ENCODE peak calls at places on chromosomes 11 and 22, in six cellular contexts. M is IMR-90, U is mesenchymal stem cell, J is H1, K is trophoblast cell, I is neuronal stem cell. T is an unnamed sample.

GRCh38 chr11:73469401-73469800 is 93.2 kb downstream of the RELT start:
- DNase-seq in M (no peak), U (no peak), J (no peak), K (peak), I (no peak), T (no peak)

GRCh38 chr22:39470462-39471335 is 13.9 kb downstream of the MGAT3 start:
- DNase-seq in M (no peak), U (no peak), J (no peak), K (peak), I (no peak), T (no peak)

GRCh38 chr22:39880722-39881121 is 12.8 kb downstream of the ENTHD1 start:
- DNase-seq in M (no peak), U (no peak), J (no peak), K (no peak), I (no peak), T (no peak)

GRCh38 chr11:133311230-133311629 is 221.1 kb downstream of the OPCML start:
- DNase-seq in M (no peak), U (no peak), J (no peak), K (no peak), I (no peak), T (no peak)

GRCh38 chr22:42268852-42269406 is 1.5 kb downstream of the TCF20 start:
- DNase-seq in M (no peak), U (no peak), J (no peak), K (peak), I (no peak), T (no peak)

GRCh38 chr22:28629420-28630184 is 50.0 kb downstream of the TTC28 start:
- DNase-seq in M (peak), U (no peak), J (no peak), K (peak), I (no peak), T (no peak)

GRCh38 chr22:19169002-19169946 is 9.3 kb downstream of the SLC25A1 start:
- DNase-seq in M (no peak), U (no peak), J (peak), K (no peak), I (peak), T (peak)

GRCh38 chr11:67647471-67647870 is 3.1 kb downstream of the ACY3 start:
- DNase-seq in M (no peak), U (no peak), J (no peak), K (no peak), I (no peak), T (no peak)

GRCh38 chr11:125390949-125391348 is 105.1 kb downstream of the FEZ1 start:
- DNase-seq in M (peak), U (peak), J (no peak), K (no peak), I (no peak), T (no peak)

GRCh38 chr11:114291847-114292680 is 4.1 kb upstream of the NNMT start:
- DNase-seq in M (peak), U (peak), J (no peak), K (peak), I (no peak), T (no peak)

GRCh38 chr11:27995082-27995481 is 112.9 kb downstream of the KIF18A start:
- DNase-seq in M (peak), U (peak), J (no peak), K (peak), I (no peak), T (no peak)

GRCh38 chr11:110355011-110355744 is 58.8 kb upstream of the RDX start:
- DNase-seq in M (no peak), U (no peak), J (no peak), K (no peak), I (no peak), T (peak)

GRCh38 chr11:45176996-45177395 is 30.6 kb downstream of the PRDM11 start:
- DNase-seq in M (no peak), U (no peak), J (no peak), K (no peak), I (no peak), T (no peak)

GRCh38 chr11:2512431-2513407 is 67.9 kb downstream of the KCNQ1 start:
- DNase-seq in M (no peak), U (no peak), J (peak), K (no peak), I (no peak), T (peak)

GRCh38 chr11:118211006-118211405 is 13.8 kb downstream of the JAML start:
- DNase-seq in M (no peak), U (no peak), J (peak), K (peak), I (peak), T (peak)

GRCh38 chr11:70067591-70068341 is 10.4 kb upstream of the ANO1 start:
- DNase-seq in M (no peak), U (no peak), J (peak), K (peak), I (peak), T (peak)

GRCh38 chr11:117691501-117691900 is 105.5 kb downstream of the DSCAML1 start:
- DNase-seq in M (no peak), U (no peak), J (no peak), K (no peak), I (no peak), T (no peak)

GRCh38 chr11:73374130-73374529 is 2.1 kb upstream of the RELT start:
- DNase-seq in M (no peak), U (peak), J (no peak), K (peak), I (no peak), T (no peak)

GRCh38 chr22:42991010-42991651 is 23.8 kb downstream of the PACSIN2 start:
- DNase-seq in M (peak), U (peak), J (no peak), K (peak), I (no peak), T (no peak)

GRCh38 chr22:42613869-42614268 is 814 bp downstream of the POLDIP3 start:
- DNase-seq in M (no peak), U (peak), J (no peak), K (peak), I (no peak), T (no peak)

GRCh38 chr11:45102810-45103621 is 43.4 kb upstream of the PRDM11 start:
- DNase-seq in M (peak), U (peak), J (peak), K (peak), I (peak), T (peak)

GRCh38 chr11:112965601-112966125 is 4.4 kb downstream of the NCAM1 start:
- DNase-seq in M (no peak), U (no peak), J (no peak), K (no peak), I (no peak), T (no peak)

GRCh38 chr11:65051389-65051858 is 6.9 kb downstream of the NAALADL1 start:
- DNase-seq in M (no peak), U (no peak), J (no peak), K (no peak), I (no peak), T (no peak)
- H4K91ac ChIP-seq in M (no peak), U (no peak), J (no peak), K (no peak), I (no peak), T (no peak)

GRCh38 chr22:46209262-46209661 is 40.8 kb downstream of the CDPF1 start:
- DNase-seq in M (no peak), U (no peak), J (no peak), K (no peak), I (no peak), T (no peak)

GRCh38 chr22:46202897-46203589 is 47.0 kb downstream of the CDPF1 start:
- DNase-seq in M (no peak), U (no peak), J (no peak), K (no peak), I (no peak), T (no peak)

GRCh38 chr22:46201059-46201757 is 48.9 kb downstream of the CDPF1 start:
- DNase-seq in M (no peak), U (no peak), J (peak), K (no peak), I (no peak), T (peak)

GRCh38 chr22:46198274-46198673 is 47.9 kb downstream of the PPARA start:
- DNase-seq in M (no peak), U (no peak), J (no peak), K (no peak), I (no peak), T (no peak)

GRCh38 chr22:46203590-46203980 is 46.5 kb downstream of the CDPF1 start:
- DNase-seq in M (no peak), U (no peak), J (no peak), K (no peak), I (no peak), T (no peak)
- H4K91ac ChIP-seq in M (no peak), U (no peak), J (no peak), K (no peak), I (no peak), T (no peak)

GRCh38 chr11:57616595-57616994 is 19.1 kb downstream of the SERPING1 start:
- DNase-seq in M (no peak), U (no peak), J (no peak), K (no peak), I (no peak), T (no peak)
- H4K91ac ChIP-seq in M (no peak), U (no peak), J (no peak), K (no peak), I (no peak), T (no peak)

GRCh38 chr11:42923651-42924050 is 388.1 kb upstream of the API5 start:
- DNase-seq in M (no peak), U (no peak), J (no peak), K (no peak), I (no peak), T (no peak)
- H4K91ac ChIP-seq in M (no peak), U (no peak), J (no peak), K (no peak), I (no peak), T (no peak)

GRCh38 chr11:43547900-43548381 is 132.6 kb upstream of the HSD17B12 start:
- DNase-seq in M (no peak), U (no peak), J (peak), K (no peak), I (no peak), T (peak)

GRCh38 chr11:43547411-43547718 is 133.2 kb upstream of the HSD17B12 start:
- DNase-seq in M (no peak), U (no peak), J (peak), K (no peak), I (no peak), T (no peak)

GRCh38 chr11:43549624-43550023 is 130.9 kb upstream of the HSD17B12 start:
- DNase-seq in M (no peak), U (no peak), J (no peak), K (no peak), I (no peak), T (no peak)

GRCh38 chr11:43550714-43551113 is 129.8 kb upstream of the HSD17B12 start:
- DNase-seq in M (no peak), U (no peak), J (no peak), K (no peak), I (no peak), T (no peak)

DNA sequence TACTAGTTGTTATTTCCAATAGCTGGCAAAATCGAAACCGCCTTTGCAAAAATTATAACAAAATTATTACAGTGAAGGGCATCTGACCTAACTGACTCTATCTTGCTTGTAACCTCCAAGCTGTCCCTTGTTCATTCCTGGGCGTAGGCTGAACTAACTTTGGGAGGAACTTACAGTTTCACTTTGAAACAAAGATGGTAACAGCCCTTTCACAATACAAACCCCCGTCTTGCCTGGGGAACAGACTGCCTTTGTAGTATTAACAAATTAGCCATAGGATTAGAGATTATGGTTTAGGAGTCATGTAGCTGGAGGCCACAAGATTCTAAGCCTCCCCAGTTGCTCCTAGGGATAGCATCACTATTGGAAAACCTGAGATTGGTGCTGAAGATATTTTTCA is 131.6 kb upstream of the HSD17B12 start:
- DNase-seq in M (no peak), U (no peak), J (no peak), K (no peak), I (no peak), T (no peak)
- H4K91ac ChIP-seq in M (no peak), U (no peak), J (no peak), K (no peak), I (no peak), T (no peak)

DNA sequence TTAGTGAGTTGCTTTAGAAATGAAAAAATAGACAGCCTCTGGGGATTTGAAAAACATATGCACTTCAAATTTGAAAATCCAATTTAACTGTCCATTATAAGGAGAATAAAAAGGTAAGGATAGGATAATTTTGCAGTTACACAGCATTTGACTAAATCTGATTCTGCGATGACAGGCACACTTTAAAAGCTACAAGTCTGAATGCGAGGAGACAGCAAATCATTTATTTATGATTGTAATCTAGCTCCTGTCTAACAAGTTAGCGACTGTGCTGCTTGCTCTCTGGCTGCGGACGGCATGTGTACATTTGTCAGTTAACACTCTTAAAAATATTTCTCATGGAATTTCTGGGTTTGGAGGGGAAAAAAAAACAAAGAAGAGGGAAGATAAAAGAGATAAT is 514.8 kb downstream of the MN1 start:
- DNase-seq in M (no peak), U (no peak), J (no peak), K (no peak), I (no peak), T (no peak)
- H4K91ac ChIP-seq in M (no peak), U (no peak), J (no peak), K (no peak), I (no peak), T (no peak)

DNA sequence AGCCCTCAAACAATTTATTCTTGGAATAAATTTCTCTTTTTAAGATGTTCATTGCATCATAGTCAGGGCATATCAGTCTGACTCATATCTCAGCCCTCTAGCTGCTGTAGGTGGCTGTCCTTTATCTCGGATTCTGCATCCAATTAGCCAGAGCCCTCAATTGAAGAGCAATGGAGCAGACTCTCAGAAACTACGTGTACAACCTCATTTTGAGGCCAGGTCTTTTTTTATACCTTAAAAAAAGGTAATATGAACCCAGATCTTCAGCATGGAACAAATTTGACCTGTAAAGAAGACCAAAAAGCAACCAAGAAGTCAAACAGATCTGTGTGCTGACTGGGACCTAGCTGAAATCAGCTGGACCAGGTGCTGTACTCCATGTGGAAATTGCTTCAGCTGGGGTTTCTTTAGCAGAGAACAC is 8.7 kb downstream of the OR52A5 start:
- DNase-seq in M (peak), U (no peak), J (no peak), K (peak), I (no peak), T (no peak)
- H4K91ac ChIP-seq in M (no peak), U (no peak), J (no peak), K (no peak), I (no peak), T (no peak)